ENCODE peak calls at places on chromosomes 7 and 10, in eight cellular contexts. W is colonic mucosa, J is IMR-90, O is A549, F is Caki2, K is endothelial cell, V is neuronal stem cell, R is foreskin keratinocyte. X is an unnamed sample.

GRCh38 chr10:93566435-93567276 is at the start of gene FFAR4:
- DNase-seq in W (peak), J (no peak), O (peak), F (peak), K (peak), V (no peak), R (no peak), X (peak)

GRCh38 chr10:71840177-71840711 is 10.8 kb downstream of the PSAP start:
- DNase-seq in W (peak), J (peak), O (peak), F (peak), K (peak), V (peak), R (peak), X (peak)

GRCh38 chr7:141072548-141073172 is 1.2 kb upstream of the TMEM178B start:
- DNase-seq in W (no peak), J (peak), O (peak), F (peak), K (peak), V (peak), R (no peak), X (peak)

GRCh38 chr7:49639068-49639593 is 134.3 kb upstream of the VWC2 start:
- DNase-seq in W (no peak), J (no peak), O (no peak), F (no peak), K (no peak), V (no peak), R (no peak), X (no peak)

GRCh38 chr10:58661336-58661735 is 148.7 kb downstream of the BICC1 start:
- DNase-seq in W (no peak), J (peak), O (no peak), F (no peak), K (no peak), V (no peak), R (no peak), X (no peak)

GRCh38 chr10:82378146-82378545 is 503.2 kb downstream of the NRG3 start:
- DNase-seq in W (no peak), J (peak), O (no peak), F (no peak), K (no peak), V (no peak), R (no peak), X (peak)

GRCh38 chr7:26170663-26171062 is 18.7 kb downstream of the NFE2L3 start:
- DNase-seq in W (no peak), J (peak), O (no peak), F (no peak), K (no peak), V (no peak), R (no peak), X (no peak)

GRCh38 chr10:34801066-34801738 is 13.9 kb downstream of the PARD3 start:
- DNase-seq in W (no peak), J (no peak), O (no peak), F (no peak), K (no peak), V (no peak), R (peak), X (no peak)

GRCh38 chr7:157292770-157293412 is 43.9 kb upstream of the DNAJB6 start:
- DNase-seq in W (peak), J (no peak), O (no peak), F (peak), K (no peak), V (no peak), R (peak), X (no peak)

GRCh38 chr7:36366005-36366583 is 23.6 kb upstream of the ANLN start:
- DNase-seq in W (no peak), J (no peak), O (no peak), F (no peak), K (no peak), V (no peak), R (no peak), X (no peak)

X was measured in thyroid gland.